ENCODE peak calls at places on chromosome 9, in four cellular contexts. S is K562, H is WTC11, I is GM12878. V is an unnamed sample.

GRCh38 chr9:89850633-89851325 is 246.0 kb downstream of the GADD45G start:
- DNase-seq in H (no peak), S (no peak), I (no peak), V (no peak)

GRCh38 chr9:5813837-5814236 is 19.1 kb downstream of the ERMP1 start:
- DNase-seq in S (no peak), I (no peak), H (no peak), V (no peak)

GRCh38 chr9:5629312-5630037 is 568 bp downstream of the RIC1 start:
- DNase-seq in S (no peak), H (peak), I (no peak), V (no peak)

GRCh38 chr9:86407022-86407421 is 52.8 kb upstream of the TUT7 start:
- DNase-seq in S (no peak), I (no peak), H (no peak), V (peak)

GRCh38 chr9:128007566-128008138 is 26.9 kb upstream of the EEIG1 start:
- DNase-seq in S (peak), H (no peak), I (peak), V (peak)

GRCh38 chr9:34675048-34675714 is 12.7 kb upstream of the CCL27 start:
- DNase-seq in H (peak), S (peak), I (no peak), V (peak)

GRCh38 chr9:26346942-26347477 is 545.6 kb downstream of the CAAP1 start:
- DNase-seq in S (no peak), H (no peak), I (no peak), V (no peak)

GRCh38 chr9:101130089-101130488 is 101.6 kb downstream of the PLPPR1 start:
- DNase-seq in H (no peak), I (no peak), S (no peak), V (no peak)

GRCh38 chr9:22240619-22241018 is 206.0 kb upstream of the DMRTA1 start:
- DNase-seq in I (peak), S (no peak), H (no peak), V (no peak)

GRCh38 chr9:99092643-99093491 is 12.0 kb upstream of the TGFBR1 start:
- DNase-seq in I (no peak), H (no peak), S (peak), V (no peak)

GRCh38 chr9:103377667-103378066 is 382.5 kb downstream of the CYLC2 start:
- DNase-seq in I (no peak), S (no peak), H (no peak), V (no peak)

GRCh38 chr9:126558051-126558665 is 55.6 kb upstream of the LMX1B start:
- DNase-seq in S (peak), I (peak), H (peak), V (peak)

DNA sequence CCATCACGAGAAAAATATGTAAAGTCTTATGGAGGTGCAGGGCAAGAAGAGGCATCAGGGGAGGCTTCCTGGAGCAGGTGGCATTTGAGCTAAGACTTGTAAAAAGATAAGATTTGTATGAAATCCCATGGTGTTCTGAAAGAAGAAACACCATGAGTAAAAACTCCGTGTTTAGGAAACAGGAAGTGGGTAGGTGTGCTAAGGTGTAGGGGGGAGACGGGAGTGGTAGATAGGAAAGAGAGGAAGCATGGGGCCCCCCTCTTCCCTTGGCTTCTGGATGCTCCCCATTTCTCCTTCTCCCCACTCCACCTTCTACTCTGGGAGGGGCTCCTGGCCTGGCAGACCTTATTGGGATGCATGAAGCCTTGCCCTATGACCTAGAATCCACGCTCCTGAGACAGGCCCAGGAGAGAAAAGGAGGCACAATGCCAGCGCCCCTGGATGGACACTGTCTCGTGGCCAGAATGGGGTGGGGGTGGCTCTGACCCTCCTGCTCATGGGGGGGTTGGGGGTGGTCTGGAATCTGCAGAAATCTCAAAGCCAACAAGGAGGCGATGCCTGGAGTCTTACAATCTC is 103.6 kb downstream of the GTF3C4 start:
- DNase-seq in S (no peak), H (no peak), I (no peak), V (no peak)
- TF ChIP-seq NR2C2 in S (no peak), H (no peak), I (no peak), V (no peak)

DNA sequence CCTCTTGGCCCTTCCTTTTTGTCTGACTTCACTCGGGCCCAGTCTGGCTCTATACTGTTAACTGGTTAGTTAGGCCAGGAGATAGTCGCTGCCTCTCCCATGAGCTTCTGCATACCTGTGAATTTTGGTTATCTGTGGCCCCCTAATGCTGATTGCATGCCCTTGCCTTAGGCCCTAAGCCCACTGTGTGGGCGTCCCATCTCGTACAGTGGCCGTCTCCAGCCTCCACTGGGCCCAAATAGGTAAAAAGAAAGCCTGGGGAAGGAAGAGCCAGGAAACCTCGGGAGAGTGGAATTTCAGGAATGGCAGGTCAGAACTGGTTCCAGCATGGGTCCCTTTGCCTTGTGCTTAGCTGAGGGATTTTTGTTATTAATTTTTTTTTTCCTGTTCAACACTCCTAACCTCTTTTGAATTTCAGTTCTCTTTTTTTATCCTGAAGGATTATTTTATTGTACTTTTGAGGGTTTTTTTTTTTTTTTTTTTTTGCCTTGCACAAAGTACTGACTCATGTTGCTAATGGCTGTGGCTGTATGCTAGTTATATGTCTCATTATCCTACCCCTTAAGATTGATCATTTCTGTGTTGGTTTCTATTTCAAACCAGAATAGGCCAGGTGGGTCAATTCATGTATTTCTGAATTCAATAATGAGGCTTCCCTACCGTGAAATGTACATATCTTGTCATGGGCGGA is 3.4 kb downstream of the PRRC2B start:
- DNase-seq in S (peak), I (no peak), H (no peak), V (no peak)
- TF ChIP-seq CREB1 in S (no peak), I (no peak), H (no peak), V (no peak)

GRCh38 chr9:120985759-120986353 is 59.3 kb upstream of the TRAF1 start:
- DNase-seq in H (no peak), I (no peak), S (peak), V (peak)
- TF ChIP-seq NR2C2 in H (no peak), I (no peak), S (no peak), V (no peak)

DNA sequence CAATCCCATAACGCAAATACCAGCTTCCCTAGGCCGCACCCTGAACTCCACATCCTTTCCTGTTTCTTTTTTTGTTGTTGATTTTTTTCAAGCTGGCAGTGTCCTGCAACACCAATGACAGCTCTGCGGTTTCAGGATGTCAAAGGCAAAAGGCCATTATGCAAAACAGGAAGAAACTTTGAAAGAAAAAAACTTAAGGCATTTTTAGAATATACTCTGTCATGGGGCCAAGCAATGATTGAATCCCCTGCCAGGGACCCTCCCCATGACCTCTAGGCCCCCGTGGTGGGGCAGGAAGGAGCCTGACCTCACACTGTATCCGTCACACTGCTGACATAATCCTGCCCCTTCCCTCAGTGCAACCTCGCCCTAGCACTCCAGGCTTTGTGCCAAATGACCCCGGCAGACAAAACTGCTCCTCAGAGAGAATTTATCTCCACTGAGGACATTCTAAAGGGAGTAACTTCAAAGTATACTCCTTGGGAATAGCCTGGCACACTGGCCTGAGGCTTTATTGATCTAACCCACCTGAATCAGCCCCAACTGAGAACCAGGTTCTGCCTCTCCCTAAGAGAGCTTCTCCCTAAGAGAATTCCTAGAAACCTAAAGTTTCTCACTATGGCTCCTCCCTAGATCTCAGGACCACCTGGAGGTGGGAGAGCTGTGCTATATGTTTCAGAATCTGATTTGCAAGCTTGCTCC is 7.9 kb downstream of the B4GALT1 start:
- DNase-seq in H (no peak), S (no peak), I (no peak), V (no peak)
- TF ChIP-seq CREB1 in H (no peak), S (no peak), I (no peak), V (no peak)